ENCODE peak calls at places on chromosome X, in nine cellular contexts. C, M, Q, T, E, O, V, K and L are unnamed samples.

GRCh38 chrX:102339312-102340298 is 92.6 kb downstream of the NXF2 start:
- DNase-seq in C (no peak), M (no peak), Q (no peak), T (no peak), E (no peak), O (no peak), V (no peak), K (no peak), L (no peak)

GRCh38 chrX:129761596-129761995 is 18.2 kb upstream of the SASH3 start:
- DNase-seq in C (no peak), M (no peak), Q (no peak), T (no peak), E (no peak), O (no peak), V (no peak), K (no peak), L (no peak)

GRCh38 chrX:100946521-100946920 is 17.8 kb upstream of the XKRX start:
- DNase-seq in C (no peak), M (no peak), Q (no peak), T (no peak), E (no peak), O (no peak), V (no peak), K (no peak), L (no peak)

GRCh38 chrX:1420371-1420770 is 28.5 kb upstream of the SLC25A6 start:
- DNase-seq in C (no peak), M (no peak), Q (no peak), T (no peak), E (no peak), O (no peak), V (no peak), K (no peak), L (no peak)

GRCh38 chrX:13742397-13743176 is 8.0 kb downstream of the OFD1 start:
- DNase-seq in C (peak), M (no peak), Q (peak), T (no peak), E (no peak), O (no peak), V (no peak), K (peak), L (no peak)

GRCh38 chrX:26411045-26411444 is 195.1 kb downstream of the MAGEB5 start:
- DNase-seq in C (peak), M (no peak), Q (peak), T (no peak), E (no peak), O (no peak), V (no peak), K (no peak), L (no peak)

GRCh38 chrX:103792916-103793540 is 16.4 kb downstream of the PLP1 start:
- DNase-seq in C (peak), M (no peak), Q (no peak), T (no peak), E (no peak), O (no peak), V (no peak), K (no peak), L (no peak)

GRCh38 chrX:64842492-64842891 is 133.8 kb downstream of the ZC4H2 start:
- DNase-seq in C (no peak), M (no peak), Q (no peak), T (no peak), E (no peak), O (no peak), V (no peak), K (no peak), L (no peak)

GRCh38 chrX:12970691-12971202 is 4.2 kb upstream of the TMSB4X start:
- DNase-seq in C (peak), M (peak), Q (peak), T (no peak), E (peak), O (no peak), V (peak), K (no peak), L (no peak)

GRCh38 chrX:34521563-34521962 is 135.5 kb downstream of the TMEM47 start:
- DNase-seq in C (no peak), M (no peak), Q (no peak), T (no peak), E (no peak), O (no peak), V (no peak), K (no peak), L (peak)

GRCh38 chrX:66638591-66639500 is at the start of gene EDA2R:
- DNase-seq in C (no peak), M (peak), Q (peak), T (no peak), E (peak), O (no peak), V (no peak), K (no peak), L (peak)